ENCODE peak calls at places on chromosomes 4 and X, in nine cellular contexts. N, T, D, Q, M, O, E, G and R are unnamed samples.

GRCh38 chr4:26484032-26484515 is 6.2 kb downstream of the CCKAR start:
- DNase-seq in N (no peak), T (no peak), D (no peak), Q (no peak), M (no peak), O (no peak), E (peak; percentile 56), G (peak; percentile 60), R (peak; percentile 73)

GRCh38 chrX:39688576-39689373 is 409.0 kb downstream of the BCOR start:
- DNase-seq in N (peak; percentile 51), T (no peak), D (peak; percentile 21), Q (peak; percentile 53), M (no peak), O (peak; percentile 21), E (peak; percentile 77), G (peak; percentile 50), R (peak; percentile 63)

GRCh38 chrX:54182194-54182863 is 725 bp downstream of the FAM120C start:
- DNase-seq in N (peak; percentile 62), T (peak; percentile 30), D (peak; percentile 71), Q (peak; percentile 62), M (no peak), O (peak; percentile 78), E (peak; percentile 50), G (peak; percentile 43), R (peak; percentile 65)

GRCh38 chr4:126572264-126572663 is 1060.5 kb upstream of the INTU start:
- DNase-seq in N (no peak), T (no peak), D (no peak), Q (no peak), M (no peak), O (no peak), E (no peak), G (no peak), R (no peak)

GRCh38 chr4:3791910-3792542 is 25.8 kb downstream of the ADRA2C start:
- DNase-seq in N (no peak), T (no peak), D (peak; percentile 44), Q (no peak), M (no peak), O (peak; percentile 58), E (peak; percentile 67), G (no peak), R (peak; percentile 18)

GRCh38 chr4:138978028-138978585 is 37.5 kb upstream of the NOCT start:
- DNase-seq in N (no peak), T (no peak), D (no peak), Q (no peak), M (no peak), O (no peak), E (no peak), G (no peak), R (no peak)

GRCh38 chr4:147371661-147372060 is 109.2 kb upstream of the EDNRA start:
- DNase-seq in N (no peak), T (no peak), D (no peak), Q (no peak), M (no peak), O (no peak), E (no peak), G (no peak), R (peak; percentile 85)

GRCh38 chr4:166198041-166198440 is 325.0 kb downstream of the TLL1 start:
- DNase-seq in N (no peak), T (no peak), D (no peak), Q (no peak), M (no peak), O (no peak), E (no peak), G (no peak), R (peak; percentile 52)